ENCODE peak calls at places on chromosome 1, in seven cellular contexts. B is astrocyte of the spinal cord; T is caudate nucleus; L is effector CD4-positive, alpha-beta T cell; R is astrocyte of the cerebellum; G is NCI-H2171 treated with DMSO at 0.1 percent for 48 hours; W is CD8-positive, alpha-beta T cell. C is an unnamed sample.

GRCh38 chr1:55894521-55894920 is 679.4 kb upstream of the USP24 start:
- DNase-seq in B (peak), T (no peak), L (no peak), R (no peak), G (no peak), W (no peak), C (no peak)

GRCh38 chr1:69433073-69433472 is 134.6 kb upstream of the LRRC7 start:
- DNase-seq in B (no peak), T (no peak), L (no peak), R (peak), G (no peak), W (no peak), C (no peak)

GRCh38 chr1:197103295-197103694 is 36.2 kb upstream of the F13B start:
- DNase-seq in B (no peak), T (no peak), L (no peak), R (no peak), G (no peak), W (no peak), C (no peak)

GRCh38 chr1:221891708-221892107 is 149.8 kb upstream of the DUSP10 start:
- DNase-seq in B (no peak), T (no peak), L (no peak), R (no peak), G (no peak), W (no peak), C (no peak)

GRCh38 chr1:212073490-212073889 is 37.9 kb downstream of the DTL start:
- DNase-seq in B (no peak), T (no peak), L (no peak), R (no peak), G (no peak), W (no peak), C (no peak)

GRCh38 chr1:234222561-234223280 is 150.5 kb upstream of the COA6 start:
- DNase-seq in B (no peak), T (no peak), L (no peak), R (no peak), G (no peak), W (no peak), C (no peak)

GRCh38 chr1:93448983-93449805 is 1.3 kb downstream of the FNBP1L start:
- DNase-seq in B (peak), T (no peak), L (no peak), R (no peak), G (peak), W (no peak), C (peak)

GRCh38 chr1:53450225-53450624 is 9.0 kb upstream of the DMRTB1 start:
- DNase-seq in B (no peak), T (no peak), L (no peak), R (no peak), G (no peak), W (no peak), C (no peak)

GRCh38 chr1:67019121-67019520 is 34.8 kb downstream of the SLC35D1 start:
- DNase-seq in B (no peak), T (no peak), L (no peak), R (no peak), G (no peak), W (no peak), C (no peak)

GRCh38 chr1:20100632-20101355 is 18.5 kb downstream of the PLA2G2D start:
- DNase-seq in B (peak), T (no peak), L (peak), R (peak), G (peak), W (peak), C (peak)

GRCh38 chr1:10939654-10940450 is 72.6 kb upstream of the TARDBP start:
- DNase-seq in B (peak), T (no peak), L (no peak), R (no peak), G (no peak), W (peak), C (peak)

GRCh38 chr1:206503591-206504362 is 3.6 kb upstream of the RASSF5 start:
- DNase-seq in B (peak), T (no peak), L (no peak), R (peak), G (peak), W (no peak), C (no peak)

GRCh38 chr1:201938440-201939005 is 7.8 kb downstream of the LMOD1 start:
- DNase-seq in B (no peak), T (no peak), L (no peak), R (no peak), G (no peak), W (no peak), C (no peak)

GRCh38 chr1:222709700-222710153 is 2.6 kb downstream of the AIDA start:
- DNase-seq in B (no peak), T (no peak), L (no peak), R (no peak), G (no peak), W (no peak), C (no peak)

GRCh38 chr1:223776075-223776814 is 63.9 kb downstream of the CAPN2 start:
- DNase-seq in B (peak), T (no peak), L (peak), R (peak), G (no peak), W (peak), C (no peak)

GRCh38 chr1:17244826-17245740 is 3.8 kb upstream of the PADI3 start:
- DNase-seq in B (no peak), T (no peak), L (no peak), R (no peak), G (peak), W (no peak), C (peak)

GRCh38 chr1:21307210-21307609 is 16.9 kb upstream of the ECE1 start:
- DNase-seq in B (no peak), T (no peak), L (no peak), R (no peak), G (no peak), W (no peak), C (no peak)

GRCh38 chr1:170085089-170085488 is 10.6 kb upstream of the KIFAP3 start:
- DNase-seq in B (no peak), T (no peak), L (no peak), R (no peak), G (no peak), W (no peak), C (no peak)

GRCh38 chr1:181192277-181192676 is 103.8 kb downstream of the IER5 start:
- DNase-seq in B (no peak), T (no peak), L (no peak), R (no peak), G (peak), W (no peak), C (no peak)

GRCh38 chr1:28343405-28343804 is 14.6 kb downstream of the MED18 start:
- DNase-seq in B (peak), T (no peak), L (no peak), R (peak), G (no peak), W (no peak), C (no peak)

GRCh38 chr1:44505210-44505993 is 100.3 kb downstream of the RNF220 start:
- DNase-seq in B (peak), T (no peak), L (no peak), R (peak), G (no peak), W (no peak), C (no peak)

GRCh38 chr1:193270996-193271395 is 84.6 kb upstream of the B3GALT2 start:
- DNase-seq in B (peak), T (no peak), L (no peak), R (peak), G (no peak), W (no peak), C (no peak)

GRCh38 chr1:198846506-198847010 is 207.7 kb downstream of the PTPRC start:
- DNase-seq in B (no peak), T (no peak), L (no peak), R (no peak), G (peak), W (no peak), C (no peak)

GRCh38 chr1:94697839-94698238 is 122.3 kb upstream of the SLC44A3 start:
- DNase-seq in B (no peak), T (no peak), L (no peak), R (no peak), G (no peak), W (no peak), C (no peak)

GRCh38 chr1:221698579-221699349 is 43.1 kb downstream of the DUSP10 start:
- DNase-seq in B (no peak), T (no peak), L (no peak), R (no peak), G (no peak), W (no peak), C (no peak)

GRCh38 chr1:71298633-71299032 is 217.8 kb upstream of the ZRANB2 start:
- DNase-seq in B (no peak), T (no peak), L (no peak), R (no peak), G (no peak), W (no peak), C (no peak)

GRCh38 chr1:244326757-244327156 is 125.0 kb downstream of the ADSS2 start:
- DNase-seq in B (no peak), T (no peak), L (no peak), R (no peak), G (no peak), W (no peak), C (no peak)

GRCh38 chr1:33164120-33164519 is 17.7 kb downstream of the TRIM62 start:
- DNase-seq in B (no peak), T (no peak), L (no peak), R (no peak), G (no peak), W (no peak), C (peak)

GRCh38 chr1:200154069-200154767 is 126.7 kb downstream of the NR5A2 start:
- DNase-seq in B (no peak), T (no peak), L (peak), R (no peak), G (no peak), W (peak), C (no peak)

GRCh38 chr1:75765697-75766355 is 20.2 kb upstream of the RABGGTB start:
- DNase-seq in B (peak), T (no peak), L (no peak), R (peak), G (no peak), W (no peak), C (no peak)

GRCh38 chr1:8014381-8014988 is 11.6 kb downstream of the ERRFI1 start:
- DNase-seq in B (no peak), T (no peak), L (no peak), R (no peak), G (no peak), W (no peak), C (no peak)

GRCh38 chr1:175200626-175201025 is 8.1 kb upstream of the KIAA0040 start:
- DNase-seq in B (no peak), T (no peak), L (no peak), R (no peak), G (no peak), W (no peak), C (peak)

GRCh38 chr1:1240822-1241587 is 5.5 kb downstream of the C1QTNF12 start:
- DNase-seq in B (no peak), T (no peak), L (no peak), R (no peak), G (peak), W (no peak), C (peak)

GRCh38 chr1:226510453-226510852 is 38.1 kb upstream of the STUM start:
- DNase-seq in B (no peak), T (no peak), L (no peak), R (no peak), G (peak), W (no peak), C (no peak)

GRCh38 chr1:209491031-209491430 is 92.5 kb upstream of the CAMK1G start:
- DNase-seq in B (no peak), T (no peak), L (no peak), R (no peak), G (no peak), W (no peak), C (no peak)

C was measured in left kidney.